ENCODE peak calls at places on chromosomes 11 and 22, in four cellular contexts. M is astrocyte of the cerebellum, V is AG10803, E is pancreas. N is an unnamed sample.

GRCh38 chr11:70931430-70931829 is 320.9 kb downstream of the SHANK2 start:
- DNase-seq in M (no peak), V (no peak), E (no peak), N (no peak)

GRCh38 chr11:47560431-47560830 is 5.0 kb upstream of the PTPMT1 start:
- DNase-seq in M (no peak), V (peak; percentile 36), E (no peak), N (no peak)

GRCh38 chr22:24694971-24695928 is 79.3 kb downstream of the PIWIL3 start:
- DNase-seq in M (no peak), V (no peak), E (no peak), N (no peak)

GRCh38 chr11:64349404-64349803 is 9.4 kb downstream of the CCDC88B start:
- DNase-seq in M (no peak), V (no peak), E (no peak), N (no peak)

GRCh38 chr11:123174196-123175183 is 20.6 kb downstream of the CLMP start:
- DNase-seq in M (peak; percentile 95), V (peak; percentile 99), E (no peak), N (peak; percentile 91)

GRCh38 chr11:7593476-7593875 is 79.7 kb downstream of the PPFIBP2 start:
- DNase-seq in M (no peak), V (no peak), E (no peak), N (no peak)

GRCh38 chr22:19848298-19849224 is 6.1 kb downstream of the GNB1L start:
- DNase-seq in M (no peak), V (peak; percentile 29), E (peak; percentile 81), N (no peak)

GRCh38 chr11:72760543-72761400 is 8.6 kb upstream of the ARAP1 start:
- DNase-seq in M (no peak), V (peak; percentile 50), E (no peak), N (no peak)

GRCh38 chr22:39893526-39893925 is at the start of gene ENTHD1:
- DNase-seq in M (no peak), V (no peak), E (no peak), N (no peak)

GRCh38 chr11:65571940-65572339 is 398 bp upstream of the FAM89B start:
- DNase-seq in M (no peak), V (no peak), E (no peak), N (no peak)

GRCh38 chr11:116379185-116379828 is 393.5 kb downstream of the BUD13 start:
- DNase-seq in M (peak; percentile 3), V (no peak), E (no peak), N (no peak)

GRCh38 chr11:126613272-126613671 is 257.8 kb downstream of the ST3GAL4 start:
- DNase-seq in M (no peak), V (no peak), E (no peak), N (no peak)

GRCh38 chr11:120494595-120494994 is 17.0 kb upstream of the GRIK4 start:
- DNase-seq in M (no peak), V (no peak), E (no peak), N (no peak)

GRCh38 chr22:22893077-22893805 is 5.6 kb downstream of the IGLL5 start:
- DNase-seq in M (no peak), V (no peak), E (no peak), N (no peak)

GRCh38 chr11:133967599-133968238 is 11.0 kb upstream of the IGSF9B start:
- DNase-seq in M (no peak), V (no peak), E (peak; percentile 13), N (no peak)

GRCh38 chr11:20881328-20882079 is 212.1 kb downstream of the NELL1 start:
- DNase-seq in M (no peak), V (no peak), E (no peak), N (no peak)

GRCh38 chr11:61113209-61113608 is 10.9 kb downstream of the CD5 start:
- DNase-seq in M (no peak), V (no peak), E (no peak), N (no peak)

GRCh38 chr22:44965171-44965570 is 44.6 kb downstream of the PHF21B start:
- DNase-seq in M (no peak), V (no peak), E (no peak), N (no peak)

GRCh38 chr11:109914809-109915653 is 178.2 kb upstream of the ZC3H12C start:
- DNase-seq in M (peak; percentile 3), V (peak; percentile 49), E (no peak), N (no peak)

GRCh38 chr11:76506833-76507232 is 62.0 kb downstream of the EMSY start:
- DNase-seq in M (no peak), V (no peak), E (no peak), N (no peak)

GRCh38 chr11:72238492-72239295 is 5.3 kb downstream of the PHOX2A start:
- DNase-seq in M (no peak), V (no peak), E (peak; percentile 66), N (no peak)

GRCh38 chr11:77705195-77705876 is 67.7 kb upstream of the CLNS1A start:
- DNase-seq in M (no peak), V (peak; percentile 15), E (no peak), N (peak; percentile 86)

GRCh38 chr22:29587938-29588699 is 7.2 kb upstream of the NIPSNAP1 start:
- DNase-seq in M (peak; percentile 72), V (peak; percentile 88), E (no peak), N (peak; percentile 76)

GRCh38 chr11:2569321-2569721 is 124.5 kb downstream of the KCNQ1 start:
- DNase-seq in M (no peak), V (peak; percentile 69), E (peak; percentile 67), N (no peak)

GRCh38 chr11:75022759-75023396 is 34.1 kb downstream of the NEU3 start:
- DNase-seq in M (peak; percentile 68), V (peak; percentile 84), E (peak; percentile 92), N (peak; percentile 64)

GRCh38 chr11:67278939-67279588 is 10.0 kb upstream of the ANKRD13D start:
- DNase-seq in M (no peak), V (no peak), E (no peak), N (no peak)

DNA sequence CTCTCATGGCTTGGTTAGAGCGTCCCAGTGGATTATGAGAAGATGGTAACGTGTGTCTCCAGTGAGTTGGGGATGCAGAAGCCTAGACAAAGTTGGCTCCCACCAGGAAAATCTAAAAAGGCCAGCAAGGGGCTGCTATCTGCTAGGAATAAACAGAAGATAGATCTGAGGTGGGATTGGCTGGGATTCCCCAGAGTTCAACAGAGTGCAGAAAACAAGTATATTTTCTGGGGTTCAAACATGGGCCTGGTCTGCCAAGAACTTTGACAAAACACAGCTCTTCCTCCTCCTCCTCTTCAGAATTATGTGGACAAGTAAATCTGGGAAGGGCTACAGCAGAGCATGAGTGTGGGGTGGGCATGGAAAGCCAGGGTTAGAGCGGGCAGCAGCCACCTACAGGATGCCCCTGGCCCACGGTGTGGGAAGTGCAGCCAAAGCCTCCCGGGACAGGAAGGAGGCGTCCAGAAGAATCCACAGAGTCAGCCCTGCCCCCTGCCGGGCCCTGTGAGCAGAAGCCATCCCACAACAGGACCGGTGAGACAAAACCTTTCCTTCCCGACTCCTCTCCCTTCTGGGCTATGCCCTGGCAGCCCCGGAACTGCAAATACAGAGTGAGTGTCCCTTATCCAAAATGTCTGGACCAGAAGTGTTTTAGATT is 67.1 kb downstream of the CD82 start:
- DNase-seq in M (no peak), V (no peak), E (peak; percentile 46), N (no peak)
- TF ChIP-seq CTCF in M (peak; percentile 47), V (peak; percentile 23), E (no peak), N (peak; percentile 55)

GRCh38 chr11:89489930-89490329 is 1.2 kb downstream of the NOX4 start:
- DNase-seq in M (no peak), V (no peak), E (no peak), N (no peak)

GRCh38 chr11:89487016-89487415 is 4.2 kb downstream of the NOX4 start:
- DNase-seq in M (peak; percentile 19), V (peak; percentile 50), E (no peak), N (no peak)

GRCh38 chr11:89495951-89496350 is 4.8 kb upstream of the NOX4 start:
- DNase-seq in M (peak; percentile 93), V (peak; percentile 94), E (no peak), N (peak; percentile 83)

DNA sequence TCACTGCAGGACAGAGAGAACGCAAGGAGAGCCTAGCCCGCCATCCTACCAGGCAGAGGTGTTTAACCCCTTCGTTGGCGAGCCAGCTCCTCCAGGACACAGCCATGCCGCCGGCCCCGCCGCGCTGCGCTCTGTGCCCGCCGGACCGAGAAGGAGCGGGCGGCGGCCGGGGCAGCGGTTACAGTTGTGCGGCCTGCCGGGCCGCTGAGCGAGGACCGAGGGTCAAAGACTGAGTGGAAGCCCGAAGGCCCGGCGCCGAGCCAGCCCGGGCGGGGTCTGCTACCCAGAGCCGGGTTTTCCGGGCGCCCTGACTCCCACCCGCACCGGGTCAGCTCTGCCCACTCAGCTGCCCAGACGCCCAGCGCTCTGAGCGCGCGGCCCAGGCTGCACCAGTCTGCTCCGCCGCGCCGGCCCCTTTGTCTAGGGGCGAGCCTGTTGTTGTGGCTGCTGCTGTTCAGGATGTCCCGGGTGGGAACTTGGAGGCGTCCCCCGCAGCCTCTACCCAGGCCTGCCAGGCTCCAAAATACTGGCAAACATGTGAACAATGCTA is at the start of gene NOX4:
- DNase-seq in M (no peak), V (peak; percentile 54), E (peak; percentile 72), N (no peak)
- H3K4me3 ChIP-seq in M (peak within 1 kb of the TSS; percentile 47), V (peak within 1 kb of the TSS; percentile 59), E (peak within 1 kb of the TSS; percentile 25), N (peak within 1 kb of the TSS; percentile 63)

GRCh38 chr11:119490253-119491006 is 67.5 kb upstream of the THY1 start:
- DNase-seq in M (no peak), V (no peak), E (no peak), N (no peak)

GRCh38 chr11:119488256-119488995 is 65.5 kb upstream of the THY1 start:
- DNase-seq in M (no peak), V (no peak), E (no peak), N (no peak)

GRCh38 chr11:119493712-119494111 is 70.7 kb upstream of the THY1 start:
- DNase-seq in M (no peak), V (peak; percentile 13), E (no peak), N (no peak)

GRCh38 chr11:119489087-119489486 is 66.1 kb upstream of the THY1 start:
- DNase-seq in M (no peak), V (no peak), E (no peak), N (no peak)

DNA sequence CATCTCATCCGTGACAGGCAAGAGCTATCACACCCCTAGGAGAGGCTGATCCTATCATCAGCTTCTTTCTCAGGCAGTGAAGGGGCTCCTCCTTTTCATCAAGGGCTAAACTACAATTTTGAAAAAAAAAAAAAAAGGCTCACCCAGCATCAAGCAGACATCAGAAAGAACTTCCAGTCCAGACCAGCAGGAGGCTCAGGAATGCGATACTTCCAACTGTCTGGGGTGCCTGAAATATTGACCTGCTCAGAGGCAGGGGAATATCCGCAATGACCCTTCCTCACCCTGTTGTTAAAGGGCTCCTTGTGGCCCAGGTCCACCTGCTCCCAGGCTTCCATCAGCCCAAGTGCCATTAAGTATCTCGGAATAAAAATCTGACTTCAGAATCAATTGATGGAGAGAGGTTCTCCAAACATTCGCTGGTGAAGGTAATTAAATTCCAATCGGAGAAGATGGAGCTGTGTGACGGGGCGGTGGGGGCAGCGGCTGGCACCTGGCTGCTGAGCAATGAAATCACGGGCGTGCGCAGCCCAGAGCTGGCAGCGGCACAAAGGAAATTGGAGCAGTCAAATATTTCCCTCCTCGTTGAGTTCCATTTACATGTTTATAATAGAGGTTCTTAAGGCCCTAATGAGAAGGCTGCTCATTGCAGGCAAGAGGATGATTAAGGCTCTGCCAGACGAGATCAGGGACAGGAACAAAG is 68.9 kb upstream of the THY1 start:
- DNase-seq in M (no peak), V (peak; percentile 13), E (no peak), N (no peak)
- TF ChIP-seq CTCF in M (peak; percentile 56), V (peak; percentile 57), E (no peak), N (peak; percentile 53)

DNA sequence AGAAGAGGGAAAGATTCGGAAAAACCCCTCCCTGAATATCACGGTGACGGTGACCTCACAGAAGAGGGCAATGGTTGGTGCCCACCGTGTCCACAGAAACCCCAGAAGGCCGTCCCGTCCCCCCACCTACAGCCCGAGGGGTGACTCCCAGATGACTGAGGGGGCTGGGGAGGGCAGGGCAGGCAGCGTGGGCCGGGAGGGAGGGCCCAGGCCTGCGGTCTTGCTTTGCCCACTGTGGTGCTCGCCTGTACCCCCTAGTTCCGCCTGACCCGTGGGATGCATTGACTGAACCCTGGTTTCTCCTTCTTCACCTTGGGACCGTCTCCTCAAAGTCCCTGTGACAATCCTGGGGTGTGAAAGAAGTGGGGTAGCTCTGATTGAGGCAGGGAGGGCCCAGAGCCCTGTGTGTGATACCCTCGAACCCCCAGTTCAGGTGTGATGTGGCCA is 526.7 kb downstream of the BRD1 start:
- DNase-seq in M (no peak), V (no peak), E (no peak), N (no peak)
- H3K4me3 ChIP-seq in M (no peak overlapping the region), V (no peak overlapping the region), E (no peak overlapping the region), N (no peak overlapping the region)